ENCODE peak calls at places on chromosomes 12 and 14, in eight cellular contexts. U, X, C, M, Y, Z, D and R are unnamed samples.

GRCh38 chr12:96257550-96258392 is 63.6 kb downstream of the ELK3 start:
- DNase-seq in U (no peak), D (no peak), M (no peak), Z (no peak), X (no peak), Y (no peak), C (no peak), R (no peak)

GRCh38 chr14:60346706-60347105 is 97.7 kb downstream of the PPM1A start:
- DNase-seq in C (no peak), Y (no peak), X (peak; percentile 14), M (no peak), U (no peak), D (no peak), Z (no peak), R (no peak)

GRCh38 chr12:9793774-9794395 is 33.2 kb upstream of the CD69 start:
- DNase-seq in D (no peak), X (no peak), C (no peak), M (no peak), Y (no peak), U (no peak), Z (no peak), R (no peak)

GRCh38 chr12:124039276-124039675 is 66.3 kb downstream of the ZNF664 start:
- DNase-seq in D (no peak), Y (no peak), Z (no peak), U (no peak), C (no peak), M (no peak), X (no peak), R (no peak)

GRCh38 chr14:105343194-105343593 is 28.6 kb downstream of the PACS2 start:
- DNase-seq in U (no peak), D (no peak), X (no peak), M (no peak), Z (no peak), C (no peak), Y (no peak), R (peak; percentile 45)

GRCh38 chr14:68952544-68953535 is 26.3 kb downstream of the ACTN1 start:
- DNase-seq in Y (no peak), X (peak; percentile 54), Z (no peak), C (no peak), M (no peak), U (peak; percentile 60), D (no peak), R (peak; percentile 85)

GRCh38 chr12:97148941-97149559 is 242.0 kb downstream of the NEDD1 start:
- DNase-seq in Y (peak; percentile 72), Z (no peak), D (no peak), C (peak; percentile 55), M (peak; percentile 47), U (peak; percentile 16), X (peak; percentile 61), R (peak; percentile 70)

GRCh38 chr14:51652168-51653095 is 722 bp downstream of the FRMD6 start:
- DNase-seq in Z (peak; percentile 12), M (peak; percentile 36), C (no peak), D (peak; percentile 8), Y (peak; percentile 37), X (peak; percentile 27), U (peak; percentile 54), R (peak; percentile 71)

GRCh38 chr14:92487513-92488133 is 26.0 kb upstream of the RIN3 start:
- DNase-seq in C (no peak), D (no peak), M (no peak), Z (no peak), U (no peak), Y (no peak), X (no peak), R (no peak)

GRCh38 chr14:55851301-55851700 is 266.9 kb upstream of the PELI2 start:
- DNase-seq in Y (no peak), X (no peak), C (no peak), U (no peak), M (no peak), Z (no peak), D (no peak), R (no peak)

GRCh38 chr12:2794261-2794735 is 472 bp upstream of the FKBP4 start:
- DNase-seq in Y (no peak), U (no peak), C (peak; percentile 55), Z (no peak), M (no peak), D (peak; percentile 24), X (no peak), R (peak; percentile 18)

GRCh38 chr14:58572092-58572853 is 65.5 kb upstream of the DACT1 start:
- DNase-seq in M (no peak), D (no peak), Z (no peak), X (no peak), Y (no peak), U (no peak), C (no peak), R (no peak)

GRCh38 chr14:39376671-39377403 is 55.4 kb downstream of the FBXO33 start:
- DNase-seq in Z (no peak), M (no peak), U (no peak), X (no peak), D (no peak), C (no peak), Y (no peak), R (no peak)

GRCh38 chr12:55738113-55739024 is 4.6 kb upstream of the GDF11 start:
- DNase-seq in M (peak; percentile 75), U (peak; percentile 87), Z (peak; percentile 36), Y (peak; percentile 82), C (no peak), X (peak; percentile 91), D (no peak), R (peak; percentile 90)

GRCh38 chr14:68409355-68409754 is 383.5 kb downstream of the ZFP36L1 start:
- DNase-seq in U (no peak), C (no peak), Y (no peak), D (no peak), M (no peak), Z (no peak), X (no peak), R (no peak)

GRCh38 chr12:103858953-103859601 is 18.0 kb upstream of the NT5DC3 start:
- DNase-seq in Y (peak; percentile 69), M (peak; percentile 25), C (peak; percentile 75), D (peak; percentile 85), X (no peak), Z (no peak), U (peak; percentile 67), R (no peak)

GRCh38 chr12:94140556-94140955 is 7.8 kb upstream of the PLXNC1 start:
- DNase-seq in D (no peak), U (no peak), C (peak; percentile 63), X (peak; percentile 32), Y (peak; percentile 54), M (peak; percentile 23), Z (no peak), R (peak; percentile 47)

GRCh38 chr14:50013198-50013918 is 103.0 kb downstream of the VCPKMT start:
- DNase-seq in D (no peak), U (no peak), C (no peak), Y (peak; percentile 71), M (no peak), X (no peak), Z (no peak), R (no peak)

GRCh38 chr12:103523771-103524170 is 28.0 kb upstream of the C12orf42 start:
- DNase-seq in M (no peak), U (no peak), C (no peak), Z (no peak), X (no peak), D (no peak), Y (no peak), R (no peak)

GRCh38 chr14:88143817-88144216 is 138.9 kb downstream of the GPR65 start:
- DNase-seq in M (no peak), D (no peak), C (no peak), U (no peak), Z (no peak), Y (no peak), X (no peak), R (no peak)

GRCh38 chr14:53126705-53127104 is 26.4 kb downstream of the DDHD1 start:
- DNase-seq in X (peak; percentile 48), D (no peak), U (no peak), C (no peak), Z (no peak), M (no peak), Y (no peak), R (no peak)

GRCh38 chr12:77925536-77926108 is 94.9 kb downstream of the NAV3 start:
- DNase-seq in C (peak; percentile 44), M (peak; percentile 41), Y (peak; percentile 84), Z (no peak), X (peak; percentile 94), D (peak; percentile 9), U (peak; percentile 87), R (peak; percentile 79)

GRCh38 chr14:44657688-44658388 is 150.8 kb upstream of the FSCB start:
- DNase-seq in Z (no peak), C (no peak), Y (no peak), D (no peak), U (no peak), M (no peak), X (peak; percentile 6), R (no peak)

GRCh38 chr14:102873131-102873530 is 49.3 kb upstream of the AMN start:
- DNase-seq in Z (no peak), U (no peak), Y (no peak), C (no peak), D (no peak), M (no peak), X (no peak), R (no peak)
- H3K36me3 ChIP-seq in Z (peaks cover 70% of the 10 kb centered on the region), U (no peaks in the 10 kb centered on the region), Y (peaks cover 1% of the 10 kb centered on the region), C (no peaks in the 10 kb centered on the region), D (no peaks in the 10 kb centered on the region), M (peaks cover 77% of the 10 kb centered on the region), X (no peaks in the 10 kb centered on the region), R (peaks cover 23% of the 10 kb centered on the region)

GRCh38 chr12:1591029-1591428 is 3.4 kb downstream of the FBXL14 start:
- DNase-seq in C (no peak), M (no peak), Y (no peak), Z (no peak), U (no peak), D (no peak), X (peak; percentile 63), R (no peak)

GRCh38 chr12:1587927-1588573 is 6.3 kb downstream of the FBXL14 start:
- DNase-seq in X (no peak), Y (no peak), U (no peak), Z (no peak), M (no peak), C (no peak), D (no peak), R (no peak)

GRCh38 chr12:1591543-1591942 is 2.8 kb downstream of the FBXL14 start:
- DNase-seq in Z (no peak), C (no peak), X (no peak), D (no peak), U (no peak), M (no peak), Y (no peak), R (no peak)

GRCh38 chr12:1590083-1590979 is 4.0 kb downstream of the FBXL14 start:
- DNase-seq in M (no peak), D (no peak), Z (no peak), C (no peak), X (no peak), U (no peak), Y (no peak), R (no peak)

GRCh38 chr12:1588574-1588944 is 5.8 kb downstream of the FBXL14 start:
- DNase-seq in M (no peak), X (no peak), Z (no peak), C (no peak), Y (no peak), U (no peak), D (no peak), R (no peak)
- H3K27me3 ChIP-seq in M (no peaks in the 10 kb centered on the region), X (no peaks in the 10 kb centered on the region), Z (no peaks in the 10 kb centered on the region), C (no peaks in the 10 kb centered on the region), Y (no peaks in the 10 kb centered on the region), U (no peaks in the 10 kb centered on the region), D (no peaks in the 10 kb centered on the region), R (no peaks in the 10 kb centered on the region)

GRCh38 chr14:23352506-23353432 is at the start of gene SLC22A17:
- DNase-seq in Y (peak; percentile 73), X (no peak), C (peak; percentile 63), M (peak; percentile 74), D (no peak), U (peak; percentile 90), Z (no peak), R (peak; percentile 82)
- H3K4me3 ChIP-seq in Y (peak within 1 kb of the TSS; percentile 53), X (no peak within 1 kb of the TSS), C (peak within 1 kb of the TSS; percentile 57), M (peak within 1 kb of the TSS; percentile 79), D (peak within 1 kb of the TSS; percentile 54), U (peak within 1 kb of the TSS; percentile 69), Z (peak within 1 kb of the TSS; percentile 67), R (peak within 1 kb of the TSS; percentile 54)

GRCh38 chr12:91373086-91373485 is 190.5 kb upstream of the DCN start:
- DNase-seq in M (no peak), C (no peak), D (no peak), Z (no peak), Y (no peak), U (no peak), X (no peak), R (no peak)
- H3K36me3 ChIP-seq in M (no peaks in the 10 kb centered on the region), C (no peaks in the 10 kb centered on the region), D (no peaks in the 10 kb centered on the region), Z (no peaks in the 10 kb centered on the region), Y (no peaks in the 10 kb centered on the region), U (no peaks in the 10 kb centered on the region), X (no peaks in the 10 kb centered on the region), R (no peaks in the 10 kb centered on the region)